ENCODE peak calls at places on chromosome 11, in ten cellular contexts. One of them, this sample, is unnamed.

GRCh38 chr11:57546869-57547518 is 9.6 kb downstream of the SMTNL1 start:
- DNase-seq in GM12878: no peak
- DNase-seq in cardiac fibroblast: peak
- DNase-seq in Caco-2: peak
- DNase-seq in fibroblast of mammary gland: peak
- DNase-seq in cardiac muscle cell: peak
- DNase-seq in foreskin fibroblast: peak
- DNase-seq in body of pancreas: no peak
- DNase-seq in endothelial cell: no peak
- DNase-seq in neural progenitor cell: peak
- DNase-seq in this sample: no peak

GRCh38 chr11:128825050-128825806 is 41.9 kb downstream of the KCNJ1 start:
- DNase-seq in foreskin fibroblast: no peak
- DNase-seq in Caco-2: no peak
- DNase-seq in GM12878: no peak
- DNase-seq in neural progenitor cell: no peak
- DNase-seq in endothelial cell: no peak
- DNase-seq in fibroblast of mammary gland: no peak
- DNase-seq in body of pancreas: no peak
- DNase-seq in cardiac fibroblast: no peak
- DNase-seq in cardiac muscle cell: peak
- DNase-seq in this sample: no peak

GRCh38 chr11:69920500-69921428 is 101.5 kb upstream of the FGF3 start:
- DNase-seq in Caco-2: peak
- DNase-seq in GM12878: no peak
- DNase-seq in fibroblast of mammary gland: no peak
- DNase-seq in cardiac muscle cell: no peak
- DNase-seq in body of pancreas: no peak
- DNase-seq in neural progenitor cell: no peak
- DNase-seq in cardiac fibroblast: no peak
- DNase-seq in foreskin fibroblast: no peak
- DNase-seq in endothelial cell: no peak
- DNase-seq in this sample: no peak

GRCh38 chr11:69791266-69791665 is 16.1 kb upstream of the FGF4 start:
- DNase-seq in body of pancreas: no peak
- DNase-seq in fibroblast of mammary gland: peak
- DNase-seq in GM12878: no peak
- DNase-seq in foreskin fibroblast: peak
- DNase-seq in endothelial cell: no peak
- DNase-seq in neural progenitor cell: no peak
- DNase-seq in cardiac muscle cell: peak
- DNase-seq in cardiac fibroblast: peak
- DNase-seq in Caco-2: no peak
- DNase-seq in this sample: no peak

GRCh38 chr11:47257518-47258316 is at the start of gene NR1H3:
- DNase-seq in cardiac fibroblast: peak
- DNase-seq in Caco-2: peak
- DNase-seq in body of pancreas: peak
- DNase-seq in fibroblast of mammary gland: peak
- DNase-seq in neural progenitor cell: peak
- DNase-seq in endothelial cell: peak
- DNase-seq in foreskin fibroblast: peak
- DNase-seq in GM12878: no peak
- DNase-seq in cardiac muscle cell: peak
- DNase-seq in this sample: no peak

GRCh38 chr11:81071641-81072040 is 1630.8 kb upstream of the TENM4 start:
- DNase-seq in foreskin fibroblast: no peak
- DNase-seq in endothelial cell: no peak
- DNase-seq in fibroblast of mammary gland: no peak
- DNase-seq in body of pancreas: no peak
- DNase-seq in cardiac muscle cell: no peak
- DNase-seq in cardiac fibroblast: no peak
- DNase-seq in Caco-2: no peak
- DNase-seq in neural progenitor cell: no peak
- DNase-seq in GM12878: no peak
- DNase-seq in this sample: no peak

GRCh38 chr11:15145635-15146034 is 30.9 kb downstream of the INSC start:
- DNase-seq in cardiac muscle cell: no peak
- DNase-seq in cardiac fibroblast: no peak
- DNase-seq in foreskin fibroblast: peak
- DNase-seq in neural progenitor cell: no peak
- DNase-seq in GM12878: no peak
- DNase-seq in fibroblast of mammary gland: no peak
- DNase-seq in endothelial cell: no peak
- DNase-seq in body of pancreas: no peak
- DNase-seq in Caco-2: no peak
- DNase-seq in this sample: no peak

GRCh38 chr11:69939551-69940245 is 120.5 kb upstream of the FGF3 start:
- DNase-seq in fibroblast of mammary gland: no peak
- DNase-seq in cardiac muscle cell: peak
- DNase-seq in cardiac fibroblast: peak
- DNase-seq in body of pancreas: peak
- DNase-seq in neural progenitor cell: no peak
- DNase-seq in GM12878: no peak
- DNase-seq in foreskin fibroblast: no peak
- DNase-seq in endothelial cell: no peak
- DNase-seq in Caco-2: peak
- DNase-seq in this sample: no peak

GRCh38 chr11:47675851-47676250 is 33.5 kb upstream of the MTCH2 start:
- DNase-seq in Caco-2: no peak
- DNase-seq in cardiac fibroblast: no peak
- DNase-seq in GM12878: no peak
- DNase-seq in fibroblast of mammary gland: no peak
- DNase-seq in neural progenitor cell: no peak
- DNase-seq in body of pancreas: no peak
- DNase-seq in cardiac muscle cell: no peak
- DNase-seq in endothelial cell: no peak
- DNase-seq in foreskin fibroblast: no peak
- DNase-seq in this sample: no peak

GRCh38 chr11:78039919-78040671 is 17.0 kb upstream of the KCTD14 start:
- DNase-seq in body of pancreas: peak
- DNase-seq in Caco-2: no peak
- DNase-seq in foreskin fibroblast: peak
- DNase-seq in cardiac fibroblast: peak
- DNase-seq in GM12878: no peak
- DNase-seq in neural progenitor cell: no peak
- DNase-seq in cardiac muscle cell: peak
- DNase-seq in endothelial cell: peak
- DNase-seq in fibroblast of mammary gland: peak
- DNase-seq in this sample: no peak

GRCh38 chr11:119111361-119111925 is 4.3 kb downstream of the C2CD2L start:
- DNase-seq in cardiac fibroblast: no peak
- DNase-seq in cardiac muscle cell: no peak
- DNase-seq in GM12878: no peak
- DNase-seq in fibroblast of mammary gland: no peak
- DNase-seq in body of pancreas: no peak
- DNase-seq in Caco-2: no peak
- DNase-seq in foreskin fibroblast: no peak
- DNase-seq in endothelial cell: no peak
- DNase-seq in neural progenitor cell: no peak
- DNase-seq in this sample: no peak

GRCh38 chr11:15158351-15159015 is 43.8 kb downstream of the INSC start:
- DNase-seq in endothelial cell: no peak
- DNase-seq in Caco-2: no peak
- DNase-seq in fibroblast of mammary gland: peak
- DNase-seq in GM12878: no peak
- DNase-seq in cardiac fibroblast: peak
- DNase-seq in body of pancreas: no peak
- DNase-seq in cardiac muscle cell: peak
- DNase-seq in neural progenitor cell: no peak
- DNase-seq in foreskin fibroblast: peak
- DNase-seq in this sample: no peak

GRCh38 chr11:134231958-134232674 is 7.6 kb downstream of the VPS26B start:
- DNase-seq in cardiac muscle cell: no peak
- DNase-seq in Caco-2: no peak
- DNase-seq in foreskin fibroblast: no peak
- DNase-seq in endothelial cell: no peak
- DNase-seq in body of pancreas: no peak
- DNase-seq in GM12878: no peak
- DNase-seq in fibroblast of mammary gland: no peak
- DNase-seq in neural progenitor cell: no peak
- DNase-seq in cardiac fibroblast: no peak
- DNase-seq in this sample: no peak

GRCh38 chr11:106186630-106187029 is 109.2 kb downstream of the AASDHPPT start:
- DNase-seq in cardiac fibroblast: no peak
- DNase-seq in cardiac muscle cell: no peak
- DNase-seq in Caco-2: no peak
- DNase-seq in foreskin fibroblast: no peak
- DNase-seq in fibroblast of mammary gland: no peak
- DNase-seq in body of pancreas: no peak
- DNase-seq in GM12878: no peak
- DNase-seq in neural progenitor cell: no peak
- DNase-seq in endothelial cell: no peak
- DNase-seq in this sample: no peak

GRCh38 chr11:71298761-71299181 is 46.4 kb upstream of the SHANK2 start:
- DNase-seq in foreskin fibroblast: no peak
- DNase-seq in cardiac muscle cell: no peak
- DNase-seq in Caco-2: peak
- DNase-seq in body of pancreas: no peak
- DNase-seq in GM12878: no peak
- DNase-seq in cardiac fibroblast: no peak
- DNase-seq in neural progenitor cell: no peak
- DNase-seq in endothelial cell: no peak
- DNase-seq in fibroblast of mammary gland: no peak
- DNase-seq in this sample: no peak

GRCh38 chr11:10564692-10565318 is 3.7 kb downstream of the LYVE1 start:
- DNase-seq in foreskin fibroblast: peak
- DNase-seq in GM12878: no peak
- DNase-seq in cardiac fibroblast: peak
- DNase-seq in fibroblast of mammary gland: peak
- DNase-seq in endothelial cell: no peak
- DNase-seq in cardiac muscle cell: peak
- DNase-seq in Caco-2: no peak
- DNase-seq in body of pancreas: no peak
- DNase-seq in neural progenitor cell: no peak
- DNase-seq in this sample: no peak
- TF ChIP-seq CTCF in foreskin fibroblast: peak
- TF ChIP-seq CTCF in GM12878: peak
- TF ChIP-seq CTCF in cardiac fibroblast: peak
- TF ChIP-seq CTCF in fibroblast of mammary gland: peak
- TF ChIP-seq CTCF in endothelial cell: no peak
- TF ChIP-seq CTCF in cardiac muscle cell: peak
- TF ChIP-seq CTCF in Caco-2: no peak
- TF ChIP-seq CTCF in body of pancreas: no peak
- TF ChIP-seq CTCF in neural progenitor cell: peak
- TF ChIP-seq CTCF in this sample: peak

GRCh38 chr11:93608280-93608862 is 53.1 kb upstream of the CEP295 start:
- DNase-seq in Caco-2: no peak
- DNase-seq in cardiac muscle cell: no peak
- DNase-seq in endothelial cell: no peak
- DNase-seq in cardiac fibroblast: no peak
- DNase-seq in foreskin fibroblast: no peak
- DNase-seq in body of pancreas: peak
- DNase-seq in fibroblast of mammary gland: no peak
- DNase-seq in GM12878: no peak
- DNase-seq in neural progenitor cell: no peak
- DNase-seq in this sample: no peak

GRCh38 chr11:93613432-93613831 is 48.0 kb upstream of the CEP295 start:
- DNase-seq in neural progenitor cell: no peak
- DNase-seq in Caco-2: no peak
- DNase-seq in endothelial cell: no peak
- DNase-seq in fibroblast of mammary gland: no peak
- DNase-seq in foreskin fibroblast: no peak
- DNase-seq in GM12878: no peak
- DNase-seq in body of pancreas: no peak
- DNase-seq in cardiac muscle cell: no peak
- DNase-seq in cardiac fibroblast: no peak
- DNase-seq in this sample: no peak

GRCh38 chr11:93611836-93612677 is 49.4 kb upstream of the CEP295 start:
- DNase-seq in neural progenitor cell: no peak
- DNase-seq in Caco-2: peak
- DNase-seq in cardiac muscle cell: no peak
- DNase-seq in foreskin fibroblast: no peak
- DNase-seq in cardiac fibroblast: no peak
- DNase-seq in endothelial cell: no peak
- DNase-seq in body of pancreas: peak
- DNase-seq in fibroblast of mammary gland: no peak
- DNase-seq in GM12878: no peak
- DNase-seq in this sample: peak

DNA sequence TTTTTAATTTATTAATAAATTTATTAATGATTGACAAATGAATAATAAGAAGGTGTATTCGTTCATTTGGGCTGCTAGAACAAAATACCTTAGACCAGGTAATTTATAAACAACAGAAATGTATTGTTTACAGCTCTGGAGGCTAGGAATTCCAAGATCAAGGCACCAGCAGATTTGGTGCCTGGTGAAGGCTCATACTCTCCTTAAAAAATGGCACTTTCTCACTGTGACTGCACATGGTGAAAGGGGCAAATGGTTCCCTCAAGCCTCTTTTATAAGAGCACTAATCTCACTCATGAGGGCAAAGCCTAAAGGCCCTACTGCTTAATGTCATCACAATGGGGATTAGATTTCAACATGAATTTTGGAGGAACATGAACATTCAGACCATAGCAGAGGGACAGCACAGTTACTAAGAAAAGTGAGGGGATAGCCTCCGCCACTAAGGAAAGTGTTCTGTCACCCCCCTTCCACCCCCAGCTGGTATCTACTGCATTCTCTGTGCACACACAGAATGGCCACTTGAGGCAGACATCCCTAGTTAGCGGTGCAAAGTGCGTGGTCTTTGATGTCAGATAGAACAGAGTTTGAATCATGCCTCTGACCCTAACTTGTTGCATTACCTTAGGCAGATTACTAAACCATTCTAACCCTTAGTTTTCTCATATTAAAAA is 47.2 kb upstream of the CEP295 start:
- DNase-seq in endothelial cell: peak
- DNase-seq in cardiac fibroblast: no peak
- DNase-seq in Caco-2: no peak
- DNase-seq in fibroblast of mammary gland: no peak
- DNase-seq in cardiac muscle cell: no peak
- DNase-seq in GM12878: no peak
- DNase-seq in neural progenitor cell: peak
- DNase-seq in foreskin fibroblast: peak
- DNase-seq in body of pancreas: no peak
- DNase-seq in this sample: no peak
- TF ChIP-seq CTCF in endothelial cell: no peak
- TF ChIP-seq CTCF in cardiac fibroblast: peak
- TF ChIP-seq CTCF in Caco-2: peak
- TF ChIP-seq CTCF in fibroblast of mammary gland: no peak
- TF ChIP-seq CTCF in cardiac muscle cell: peak
- TF ChIP-seq CTCF in GM12878: no peak
- TF ChIP-seq CTCF in neural progenitor cell: peak
- TF ChIP-seq CTCF in foreskin fibroblast: peak
- TF ChIP-seq CTCF in body of pancreas: no peak
- TF ChIP-seq CTCF in this sample: peak

GRCh38 chr11:73330569-73331093 is 22.6 kb downstream of the ARHGEF17 start:
- DNase-seq in body of pancreas: no peak
- DNase-seq in Caco-2: peak
- DNase-seq in GM12878: no peak
- DNase-seq in cardiac fibroblast: peak
- DNase-seq in endothelial cell: peak
- DNase-seq in fibroblast of mammary gland: peak
- DNase-seq in cardiac muscle cell: peak
- DNase-seq in foreskin fibroblast: peak
- DNase-seq in neural progenitor cell: peak
- DNase-seq in this sample: no peak
- TF ChIP-seq CTCF in body of pancreas: peak
- TF ChIP-seq CTCF in Caco-2: peak
- TF ChIP-seq CTCF in GM12878: peak
- TF ChIP-seq CTCF in cardiac fibroblast: peak
- TF ChIP-seq CTCF in endothelial cell: peak
- TF ChIP-seq CTCF in fibroblast of mammary gland: peak
- TF ChIP-seq CTCF in cardiac muscle cell: peak
- TF ChIP-seq CTCF in foreskin fibroblast: peak
- TF ChIP-seq CTCF in neural progenitor cell: peak
- TF ChIP-seq CTCF in this sample: peak

GRCh38 chr11:125085301-125086081 is 22.4 kb downstream of the SLC37A2 start:
- DNase-seq in Caco-2: peak
- DNase-seq in neural progenitor cell: no peak
- DNase-seq in cardiac muscle cell: no peak
- DNase-seq in endothelial cell: no peak
- DNase-seq in body of pancreas: no peak
- DNase-seq in fibroblast of mammary gland: no peak
- DNase-seq in cardiac fibroblast: no peak
- DNase-seq in foreskin fibroblast: no peak
- DNase-seq in GM12878: no peak
- DNase-seq in this sample: no peak
- TF ChIP-seq CTCF in Caco-2: no peak
- TF ChIP-seq CTCF in neural progenitor cell: peak
- TF ChIP-seq CTCF in cardiac muscle cell: no peak
- TF ChIP-seq CTCF in endothelial cell: no peak
- TF ChIP-seq CTCF in body of pancreas: no peak
- TF ChIP-seq CTCF in fibroblast of mammary gland: no peak
- TF ChIP-seq CTCF in cardiac fibroblast: no peak
- TF ChIP-seq CTCF in foreskin fibroblast: no peak
- TF ChIP-seq CTCF in GM12878: no peak
- TF ChIP-seq CTCF in this sample: no peak